ENCODE peak calls at places on chromosome 4, in seven cellular contexts. One of them, this sample, is unnamed. For H3F3A, the result is how much of the 10 kb centered on the place peaks cover.

GRCh38 chr4:81003549-81004240 is 26.8 kb upstream of the BMP3 start:
- DNase-seq in GM23248: no peak
- DNase-seq in GM23338: no peak
- DNase-seq in PC-3: no peak
- DNase-seq in SK-N-SH: no peak
- DNase-seq in PC-9: no peak
- DNase-seq in neural progenitor cell: no peak
- DNase-seq in this sample: no peak

GRCh38 chr4:175947117-175947722 is 118.4 kb upstream of the WDR17 start:
- DNase-seq in GM23248: peak
- DNase-seq in GM23338: peak
- DNase-seq in PC-3: peak
- DNase-seq in SK-N-SH: no peak
- DNase-seq in PC-9: no peak
- DNase-seq in neural progenitor cell: peak
- DNase-seq in this sample: peak

GRCh38 chr4:159685406-159686092 is 582.7 kb downstream of the RAPGEF2 start:
- DNase-seq in GM23248: no peak
- DNase-seq in GM23338: peak
- DNase-seq in PC-3: no peak
- DNase-seq in SK-N-SH: no peak
- DNase-seq in PC-9: no peak
- DNase-seq in neural progenitor cell: peak
- DNase-seq in this sample: no peak

GRCh38 chr4:141660880-141661279 is 24.5 kb downstream of the IL15 start:
- DNase-seq in GM23248: peak
- DNase-seq in GM23338: no peak
- DNase-seq in PC-3: no peak
- DNase-seq in SK-N-SH: no peak
- DNase-seq in PC-9: no peak
- DNase-seq in neural progenitor cell: no peak
- DNase-seq in this sample: no peak

GRCh38 chr4:41178372-41179085 is 35.8 kb downstream of the APBB2 start:
- DNase-seq in GM23248: peak
- DNase-seq in GM23338: no peak
- DNase-seq in PC-3: peak
- DNase-seq in SK-N-SH: no peak
- DNase-seq in PC-9: no peak
- DNase-seq in neural progenitor cell: no peak
- DNase-seq in this sample: no peak

GRCh38 chr4:155407480-155407879 is 30.7 kb upstream of the MAP9 start:
- DNase-seq in GM23248: no peak
- DNase-seq in GM23338: no peak
- DNase-seq in PC-3: no peak
- DNase-seq in SK-N-SH: no peak
- DNase-seq in PC-9: no peak
- DNase-seq in neural progenitor cell: no peak
- DNase-seq in this sample: no peak

GRCh38 chr4:101593666-101594065 is 196.9 kb upstream of the BANK1 start:
- DNase-seq in GM23248: peak
- DNase-seq in GM23338: no peak
- DNase-seq in PC-3: no peak
- DNase-seq in SK-N-SH: no peak
- DNase-seq in PC-9: no peak
- DNase-seq in neural progenitor cell: no peak
- DNase-seq in this sample: no peak

GRCh38 chr4:6197433-6198174 is 2.7 kb downstream of the JAKMIP1 start:
- DNase-seq in GM23248: no peak
- DNase-seq in GM23338: no peak
- DNase-seq in PC-3: no peak
- DNase-seq in SK-N-SH: no peak
- DNase-seq in PC-9: no peak
- DNase-seq in neural progenitor cell: no peak
- DNase-seq in this sample: no peak

GRCh38 chr4:10185518-10186227 is 69.1 kb upstream of the WDR1 start:
- DNase-seq in GM23248: no peak
- DNase-seq in GM23338: no peak
- DNase-seq in PC-3: no peak
- DNase-seq in SK-N-SH: no peak
- DNase-seq in PC-9: no peak
- DNase-seq in neural progenitor cell: no peak
- DNase-seq in this sample: no peak

DNA sequence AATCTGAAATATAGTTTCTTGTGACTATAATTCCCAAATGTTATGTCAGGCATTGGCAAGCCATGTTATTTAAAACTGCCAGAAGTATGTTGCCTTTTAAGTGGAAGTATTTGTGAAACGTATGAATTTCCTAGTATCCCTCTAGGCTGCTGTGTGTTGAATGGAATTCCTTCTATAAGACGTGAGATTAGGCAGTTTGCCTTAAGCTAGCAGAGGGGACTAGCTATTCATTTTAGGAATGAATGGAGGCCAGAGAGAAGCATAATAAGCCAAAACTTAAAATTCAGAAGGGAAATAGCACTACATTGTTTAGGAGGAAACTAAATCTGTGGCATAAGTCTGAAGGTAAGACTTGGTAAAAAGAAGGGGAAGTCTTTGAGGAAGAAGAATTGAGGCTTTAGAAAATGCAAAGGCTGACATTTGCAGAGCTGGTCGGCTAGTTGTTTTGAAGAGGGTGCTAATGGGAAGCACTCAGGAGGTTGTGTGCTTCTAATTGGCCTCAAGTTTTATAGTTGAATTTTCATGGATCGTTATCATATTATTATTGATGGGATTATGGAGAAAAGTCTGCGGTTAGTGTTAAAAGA is 57.1 kb downstream of the TMEM131L start:
- DNase-seq in GM23248: no peak
- DNase-seq in GM23338: no peak
- DNase-seq in PC-3: no peak
- DNase-seq in SK-N-SH: no peak
- DNase-seq in PC-9: no peak
- DNase-seq in neural progenitor cell: peak
- DNase-seq in this sample: no peak
- H3F3A ChIP-seq in GM23248: under half
- H3F3A ChIP-seq in GM23338: under half
- H3F3A ChIP-seq in PC-3: under half
- H3F3A ChIP-seq in SK-N-SH: under half
- H3F3A ChIP-seq in PC-9: under half
- H3F3A ChIP-seq in neural progenitor cell: under half
- H3F3A ChIP-seq in this sample: under half

GRCh38 chr4:86961103-86961502 is 26.3 kb downstream of the AFF1 start:
- DNase-seq in GM23248: no peak
- DNase-seq in GM23338: no peak
- DNase-seq in PC-3: no peak
- DNase-seq in SK-N-SH: no peak
- DNase-seq in PC-9: no peak
- DNase-seq in neural progenitor cell: no peak
- DNase-seq in this sample: no peak
- H3F3A ChIP-seq in GM23248: under half
- H3F3A ChIP-seq in GM23338: under half
- H3F3A ChIP-seq in PC-3: under half
- H3F3A ChIP-seq in SK-N-SH: under half
- H3F3A ChIP-seq in PC-9: under half
- H3F3A ChIP-seq in neural progenitor cell: half or more
- H3F3A ChIP-seq in this sample: under half

GRCh38 chr4:153495480-153496206 is 29.5 kb downstream of the TMEM131L start:
- DNase-seq in GM23248: no peak
- DNase-seq in GM23338: no peak
- DNase-seq in PC-3: peak
- DNase-seq in SK-N-SH: no peak
- DNase-seq in PC-9: no peak
- DNase-seq in neural progenitor cell: no peak
- DNase-seq in this sample: no peak
- H3F3A ChIP-seq in GM23248: under half
- H3F3A ChIP-seq in GM23338: under half
- H3F3A ChIP-seq in PC-3: under half
- H3F3A ChIP-seq in SK-N-SH: under half
- H3F3A ChIP-seq in PC-9: under half
- H3F3A ChIP-seq in neural progenitor cell: under half
- H3F3A ChIP-seq in this sample: under half

GRCh38 chr4:153518637-153519384 is 52.7 kb downstream of the TMEM131L start:
- DNase-seq in GM23248: no peak
- DNase-seq in GM23338: no peak
- DNase-seq in PC-3: no peak
- DNase-seq in SK-N-SH: no peak
- DNase-seq in PC-9: no peak
- DNase-seq in neural progenitor cell: no peak
- DNase-seq in this sample: no peak
- H3F3A ChIP-seq in GM23248: under half
- H3F3A ChIP-seq in GM23338: under half
- H3F3A ChIP-seq in PC-3: under half
- H3F3A ChIP-seq in SK-N-SH: under half
- H3F3A ChIP-seq in PC-9: under half
- H3F3A ChIP-seq in neural progenitor cell: under half
- H3F3A ChIP-seq in this sample: under half